ENCODE peak calls at places on chromosomes 3 and 15, in seven cellular contexts. W, A, V, K, U, N and Q are unnamed samples.

GRCh38 chr3:98914210-98915080 is 12.9 kb upstream of the DCBLD2 start:
- DNase-seq in K (no peak), V (no peak), N (no peak), U (no peak), W (peak), A (peak), Q (no peak)

GRCh38 chr3:174100744-174101143 is 703.2 kb downstream of the NLGN1 start:
- DNase-seq in A (no peak), U (no peak), N (no peak), W (no peak), V (no peak), K (no peak), Q (peak)

GRCh38 chr3:184320099-184320445 is 5.7 kb downstream of the EIF4G1 start:
- DNase-seq in N (peak), W (peak), A (peak), V (no peak), U (peak), K (no peak), Q (peak)

GRCh38 chr15:57797145-57797544 is 90.6 kb downstream of the POLR2M start:
- DNase-seq in W (no peak), N (no peak), U (no peak), A (no peak), V (no peak), K (no peak), Q (no peak)

GRCh38 chr3:161066926-161067325 is 38.2 kb downstream of the B3GALNT1 start:
- DNase-seq in N (no peak), U (no peak), V (no peak), W (no peak), K (no peak), A (no peak), Q (no peak)

GRCh38 chr3:144036498-144036897 is 64.9 kb downstream of the DIPK2A start:
- DNase-seq in A (no peak), U (no peak), K (no peak), N (no peak), V (no peak), W (no peak), Q (no peak)

GRCh38 chr15:77369168-77369567 is 50.7 kb downstream of the PEAK1 start:
- DNase-seq in W (no peak), U (no peak), K (no peak), V (no peak), N (no peak), A (no peak), Q (peak)

GRCh38 chr3:152455989-152456388 is 187.3 kb downstream of the MBNL1 start:
- DNase-seq in N (no peak), A (no peak), V (no peak), K (no peak), W (no peak), U (no peak), Q (no peak)

GRCh38 chr3:181710581-181711255 is 1.0 kb upstream of the SOX2 start:
- DNase-seq in W (no peak), A (peak), K (no peak), N (no peak), U (no peak), V (no peak), Q (no peak)

GRCh38 chr15:66767370-66767769 is 65.3 kb downstream of the SMAD6 start:
- DNase-seq in N (no peak), V (no peak), A (no peak), U (no peak), W (no peak), K (no peak), Q (no peak)

GRCh38 chr3:14521611-14522010 is 18.5 kb downstream of the GRIP2 start:
- DNase-seq in N (no peak), V (no peak), K (no peak), A (no peak), W (no peak), U (no peak), Q (no peak)

GRCh38 chr15:74302821-74303359 is 64.6 kb downstream of the CYP11A1 start:
- DNase-seq in N (peak), V (peak), U (peak), K (no peak), W (peak), A (peak), Q (no peak)

GRCh38 chr15:65423150-65423976 is 616 bp upstream of the IGDCC4 start:
- DNase-seq in K (no peak), N (no peak), V (no peak), W (no peak), U (peak), A (no peak), Q (no peak)

GRCh38 chr3:193826126-193826795 is 233.3 kb downstream of the OPA1 start:
- DNase-seq in U (no peak), K (no peak), W (no peak), A (peak), V (no peak), N (no peak), Q (peak)

GRCh38 chr15:32927124-32927523 is 209.3 kb downstream of the GREM1 start:
- DNase-seq in N (no peak), V (no peak), K (no peak), A (no peak), U (no peak), W (no peak), Q (no peak)

GRCh38 chr15:32922541-32922940 is 204.7 kb downstream of the GREM1 start:
- DNase-seq in A (no peak), W (no peak), U (no peak), V (no peak), N (no peak), K (no peak), Q (no peak)

GRCh38 chr15:32919749-32920414 is 202.1 kb downstream of the GREM1 start:
- DNase-seq in A (no peak), W (no peak), V (no peak), U (no peak), K (no peak), N (no peak), Q (peak)

GRCh38 chr15:32918481-32919026 is 200.8 kb downstream of the GREM1 start:
- DNase-seq in W (no peak), K (no peak), N (no peak), U (no peak), V (no peak), A (no peak), Q (no peak)

DNA sequence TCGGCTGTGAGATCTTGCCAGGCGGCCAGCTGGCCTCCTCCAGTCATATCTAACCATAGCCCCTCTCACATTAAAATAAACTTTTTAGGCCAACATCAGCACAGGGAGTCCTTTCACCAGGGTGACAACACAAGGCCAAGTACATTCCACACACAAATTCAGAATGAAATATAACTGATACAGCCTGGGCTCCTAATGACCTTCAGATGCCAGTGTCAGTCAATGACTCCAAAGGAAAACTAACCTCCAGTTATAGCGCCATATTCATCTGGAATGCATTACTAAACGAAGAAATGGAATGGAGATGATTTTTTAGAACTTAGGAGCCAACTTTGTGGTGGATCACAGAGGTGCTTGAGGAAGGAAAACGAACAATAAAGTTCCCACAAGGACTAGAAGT is 205.4 kb downstream of the GREM1 start:
- DNase-seq in A (no peak), V (no peak), W (no peak), K (no peak), N (no peak), U (no peak), Q (no peak)
- TF ChIP-seq RFX5 in A (no peak), V (no peak), W (no peak), K (no peak), N (no peak), U (no peak), Q (no peak)

DNA sequence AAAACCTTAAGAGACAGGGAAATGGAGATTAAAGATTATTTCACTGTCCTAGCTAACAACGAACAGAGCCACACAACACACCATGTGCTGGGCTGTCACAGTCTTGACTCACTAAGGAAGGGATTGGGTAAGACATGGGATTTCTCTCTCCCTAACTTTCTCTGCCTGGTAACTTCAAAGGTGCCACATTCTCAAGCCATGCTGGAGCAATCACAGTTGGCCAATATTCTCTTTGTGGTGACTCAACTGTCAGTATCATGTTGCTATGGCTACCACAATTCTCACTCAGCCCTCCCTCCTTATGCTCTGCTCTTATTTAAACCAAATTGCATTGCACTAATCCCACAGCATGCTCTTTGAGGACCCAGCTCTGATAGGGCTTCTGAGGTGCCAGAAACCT is 74.0 kb downstream of the OXNAD1 start:
- DNase-seq in W (peak), N (no peak), A (peak), V (no peak), K (no peak), U (no peak), Q (peak)
- TF ChIP-seq RFX5 in W (no peak), N (peak), A (no peak), V (no peak), K (no peak), U (no peak), Q (peak)

GRCh38 chr3:121750087-121750415 is 510 bp upstream of the GOLGB1 start:
- DNase-seq in N (no peak), V (no peak), K (no peak), W (no peak), A (no peak), U (no peak), Q (no peak)

GRCh38 chr3:121749276-121750086 is at the start of gene GOLGB1:
- DNase-seq in A (peak), W (peak), N (peak), U (peak), V (peak), K (peak), Q (peak)

GRCh38 chr3:121747976-121748375 is 1.6 kb downstream of the GOLGB1 start:
- DNase-seq in W (no peak), K (no peak), V (no peak), N (no peak), A (no peak), U (no peak), Q (no peak)

GRCh38 chr3:121752261-121752660 is 2.7 kb upstream of the GOLGB1 start:
- DNase-seq in U (no peak), V (no peak), W (no peak), K (no peak), A (no peak), N (no peak), Q (no peak)

DNA sequence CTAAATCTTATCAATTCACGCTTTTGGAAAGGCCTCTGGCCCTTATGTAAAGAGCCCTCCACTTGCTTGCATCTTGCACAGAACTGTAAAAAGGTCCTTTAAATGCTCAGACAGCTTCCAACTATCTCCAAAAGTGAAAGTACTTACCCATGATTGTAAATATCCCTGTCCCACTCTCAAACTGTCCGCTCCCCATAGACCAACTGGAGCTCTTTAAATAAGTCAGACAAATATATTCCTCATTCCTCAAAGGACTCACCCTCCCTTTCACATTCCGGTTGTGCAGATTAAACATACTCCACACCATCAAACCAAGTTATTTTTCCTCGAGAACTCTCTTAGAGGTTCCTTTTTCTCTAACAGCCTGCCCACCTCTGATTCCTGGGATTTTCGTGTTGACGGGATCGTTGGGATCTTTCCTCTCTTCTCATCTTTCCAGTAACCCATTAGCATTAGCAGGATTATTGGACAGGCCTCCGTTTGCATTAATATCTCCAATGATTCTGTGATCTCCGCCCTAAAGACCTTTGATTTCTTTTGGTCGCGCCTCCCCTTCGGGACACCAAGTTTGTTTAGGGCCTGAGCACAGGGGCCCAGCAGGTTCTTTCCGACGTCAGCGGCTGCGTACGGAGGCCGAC is 784 bp downstream of the GOLGB1 start:
- DNase-seq in N (no peak), K (no peak), W (peak), U (no peak), A (no peak), V (no peak), Q (peak)
- TF ChIP-seq RFX5 in N (no peak), K (no peak), W (no peak), U (no peak), A (no peak), V (no peak), Q (no peak)

DNA sequence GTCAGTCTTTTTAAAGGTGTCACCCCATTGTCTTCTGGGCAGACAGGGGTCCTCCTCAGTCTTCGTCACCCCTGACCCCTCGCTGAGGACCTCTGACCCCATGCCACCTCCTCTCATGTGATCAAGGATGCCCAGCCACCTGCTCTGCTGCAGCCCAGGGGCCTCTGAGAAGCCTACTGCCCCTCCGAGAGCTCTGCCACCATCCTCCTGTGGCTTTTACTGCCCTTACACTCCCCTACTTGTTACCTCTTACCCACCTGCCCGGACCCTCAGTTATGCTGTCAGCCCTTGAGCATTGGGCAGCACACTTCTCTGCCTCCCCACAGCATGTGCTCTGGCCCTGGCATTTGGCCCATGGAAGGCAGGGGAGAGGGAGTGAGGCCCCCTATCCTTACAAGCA is 123.2 kb downstream of the LRRK1 start:
- DNase-seq in A (no peak), K (no peak), N (no peak), V (no peak), U (no peak), W (no peak), Q (no peak)
- TF ChIP-seq RFX5 in A (no peak), K (no peak), N (no peak), V (no peak), U (no peak), W (no peak), Q (no peak)

GRCh38 chr3:188051801-188052228 is 102.1 kb upstream of the LPP start:
- DNase-seq in U (no peak), K (no peak), A (no peak), N (no peak), V (no peak), W (no peak), Q (no peak)

GRCh38 chr3:188047536-188047935 is 106.4 kb upstream of the LPP start:
- DNase-seq in A (no peak), W (no peak), N (no peak), U (no peak), K (no peak), V (no peak), Q (no peak)

GRCh38 chr3:188052229-188052965 is 101.6 kb upstream of the LPP start:
- DNase-seq in N (no peak), A (no peak), U (no peak), W (peak), V (peak), K (no peak), Q (peak)

GRCh38 chr3:188052966-188053340 is 101.0 kb upstream of the LPP start:
- DNase-seq in A (no peak), U (no peak), K (no peak), W (peak), N (no peak), V (no peak), Q (no peak)

GRCh38 chr3:188049890-188050530 is 103.9 kb upstream of the LPP start:
- DNase-seq in U (no peak), N (no peak), A (no peak), W (no peak), K (no peak), V (no peak), Q (no peak)
- TF ChIP-seq RFX5 in U (no peak), N (no peak), A (no peak), W (no peak), K (no peak), V (no peak), Q (no peak)